ENCODE peak calls at places on chromosome 2, in four cellular contexts. One of them, this sample, is unnamed. For H3K36me3, the result is how much of the 10 kb centered on the place peaks cover.

GRCh38 chr2:157438907-157439791 is 4.7 kb downstream of the CYTIP start:
- DNase-seq in K562: no peak
- DNase-seq in astrocyte: peak
- DNase-seq in neural progenitor cell: no peak
- DNase-seq in this sample: peak

GRCh38 chr2:109164739-109165221 is 35.8 kb downstream of the SH3RF3 start:
- DNase-seq in K562: no peak
- DNase-seq in astrocyte: peak
- DNase-seq in neural progenitor cell: no peak
- DNase-seq in this sample: no peak

GRCh38 chr2:121764681-121765228 is 9.3 kb downstream of the TSN start:
- DNase-seq in K562: no peak
- DNase-seq in astrocyte: no peak
- DNase-seq in neural progenitor cell: no peak
- DNase-seq in this sample: no peak

GRCh38 chr2:159035790-159036411 is 67.5 kb downstream of the TANC1 start:
- DNase-seq in K562: peak
- DNase-seq in astrocyte: peak
- DNase-seq in neural progenitor cell: peak
- DNase-seq in this sample: no peak

GRCh38 chr2:15808980-15809379 is 131.4 kb upstream of the MYCN start:
- DNase-seq in astrocyte: no peak
- DNase-seq in K562: no peak
- DNase-seq in neural progenitor cell: peak
- DNase-seq in this sample: no peak

GRCh38 chr2:104429978-104430740 is 423.8 kb upstream of the POU3F3 start:
- DNase-seq in K562: no peak
- DNase-seq in neural progenitor cell: peak
- DNase-seq in astrocyte: peak
- DNase-seq in this sample: no peak

GRCh38 chr2:236221798-236222197 is 42.4 kb downstream of the ASB18 start:
- DNase-seq in astrocyte: no peak
- DNase-seq in K562: no peak
- DNase-seq in neural progenitor cell: no peak
- DNase-seq in this sample: no peak

GRCh38 chr2:222358876-222359275 is 60.1 kb upstream of the PAX3 start:
- DNase-seq in astrocyte: peak
- DNase-seq in K562: no peak
- DNase-seq in neural progenitor cell: no peak
- DNase-seq in this sample: no peak

GRCh38 chr2:191302459-191303155 is 57.4 kb downstream of the MYO1B start:
- DNase-seq in neural progenitor cell: peak
- DNase-seq in K562: peak
- DNase-seq in astrocyte: no peak
- DNase-seq in this sample: no peak

GRCh38 chr2:173502296-173502695 is 147.6 kb downstream of the CDCA7 start:
- DNase-seq in astrocyte: no peak
- DNase-seq in K562: no peak
- DNase-seq in neural progenitor cell: no peak
- DNase-seq in this sample: no peak

GRCh38 chr2:104804148-104804890 is 49.6 kb upstream of the POU3F3 start:
- DNase-seq in K562: peak
- DNase-seq in neural progenitor cell: peak
- DNase-seq in astrocyte: peak
- DNase-seq in this sample: no peak

GRCh38 chr2:106099691-106100090 is 94.4 kb downstream of the UXS1 start:
- DNase-seq in K562: no peak
- DNase-seq in neural progenitor cell: no peak
- DNase-seq in astrocyte: no peak
- DNase-seq in this sample: no peak

GRCh38 chr2:79903601-79904000 is 390.8 kb downstream of the CTNNA2 start:
- DNase-seq in neural progenitor cell: no peak
- DNase-seq in K562: no peak
- DNase-seq in astrocyte: no peak
- DNase-seq in this sample: no peak

GRCh38 chr2:181685150-181685688 is 4.9 kb upstream of the NEUROD1 start:
- DNase-seq in neural progenitor cell: peak
- DNase-seq in astrocyte: no peak
- DNase-seq in K562: no peak
- DNase-seq in this sample: no peak
- TF ChIP-seq EZH2 in neural progenitor cell: peak
- TF ChIP-seq EZH2 in astrocyte: no peak
- TF ChIP-seq EZH2 in K562: no peak
- TF ChIP-seq EZH2 in this sample: no peak

GRCh38 chr2:67013821-67014220 is 383.3 kb upstream of the ETAA1 start:
- DNase-seq in neural progenitor cell: no peak
- DNase-seq in astrocyte: no peak
- DNase-seq in K562: no peak
- DNase-seq in this sample: no peak

GRCh38 chr2:67012165-67012564 is 385.0 kb upstream of the ETAA1 start:
- DNase-seq in K562: no peak
- DNase-seq in astrocyte: no peak
- DNase-seq in neural progenitor cell: no peak
- DNase-seq in this sample: no peak

GRCh38 chr2:67018318-67018717 is 378.8 kb upstream of the ETAA1 start:
- DNase-seq in neural progenitor cell: no peak
- DNase-seq in K562: no peak
- DNase-seq in astrocyte: no peak
- DNase-seq in this sample: no peak

DNA sequence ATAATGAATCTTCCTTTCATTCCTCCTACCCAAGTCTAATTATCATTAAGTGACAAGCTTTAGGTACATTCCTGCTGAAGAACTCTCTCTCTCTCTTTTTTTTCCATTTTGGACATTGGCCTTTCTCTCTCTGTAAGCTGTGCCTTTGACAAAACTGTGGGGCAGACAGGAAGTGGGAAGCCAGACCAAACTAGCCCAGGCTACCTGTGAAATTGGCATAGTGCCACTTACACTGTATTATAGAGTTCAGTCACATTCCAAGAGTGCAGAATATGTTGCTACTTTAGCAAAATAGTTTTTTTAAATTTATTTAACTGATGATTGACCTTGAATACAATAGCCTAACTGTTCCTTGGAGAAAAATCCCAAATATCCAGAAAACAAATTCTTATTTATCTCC is 381.5 kb upstream of the ETAA1 start:
- DNase-seq in astrocyte: no peak
- DNase-seq in neural progenitor cell: no peak
- DNase-seq in K562: no peak
- DNase-seq in this sample: no peak
- H3K36me3 ChIP-seq in astrocyte: under half
- H3K36me3 ChIP-seq in neural progenitor cell: under half
- H3K36me3 ChIP-seq in K562: under half
- H3K36me3 ChIP-seq in this sample: under half

DNA sequence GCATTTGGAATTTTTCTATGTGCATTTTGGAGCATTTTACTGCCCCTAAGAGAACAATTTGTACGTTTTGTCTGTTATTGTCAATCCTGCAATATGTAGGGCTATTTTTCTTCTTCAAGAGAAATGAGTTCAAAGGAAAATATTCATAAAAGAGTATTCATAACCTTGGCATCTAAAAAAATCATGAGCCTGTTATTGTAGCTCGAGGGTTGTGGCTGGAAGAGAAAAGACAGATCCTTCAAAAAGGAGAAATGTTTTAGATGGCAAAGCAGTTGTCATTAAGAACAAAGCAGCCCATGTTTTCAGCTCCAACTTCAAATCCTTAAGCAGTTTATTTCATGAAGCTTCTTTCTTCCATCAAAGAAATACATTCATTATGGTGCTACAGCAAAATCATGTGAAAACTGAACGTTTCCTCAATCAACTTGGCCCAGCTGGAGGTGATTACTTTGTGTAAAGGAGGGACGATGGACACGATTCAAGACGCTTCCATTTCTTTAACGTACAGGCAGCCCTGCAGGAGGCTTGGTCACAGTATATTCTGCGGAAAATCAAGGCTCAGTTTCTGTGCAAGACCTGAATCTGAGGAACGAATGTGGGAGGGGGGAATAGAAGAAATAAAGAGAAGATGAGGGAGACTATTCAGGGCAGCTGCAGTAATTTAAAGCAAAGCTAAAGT is 31.4 kb downstream of the QPCT start:
- DNase-seq in neural progenitor cell: no peak
- DNase-seq in K562: no peak
- DNase-seq in astrocyte: no peak
- DNase-seq in this sample: no peak
- H3K4me3 ChIP-seq in neural progenitor cell: no peak
- H3K4me3 ChIP-seq in K562: no peak
- H3K4me3 ChIP-seq in astrocyte: no peak
- H3K4me3 ChIP-seq in this sample: no peak

GRCh38 chr2:120736955-120737801 is 1.5 kb downstream of the GLI2 start:
- DNase-seq in neural progenitor cell: peak
- DNase-seq in astrocyte: peak
- DNase-seq in K562: no peak
- DNase-seq in this sample: no peak

GRCh38 chr2:120735750-120736170 is at the start of gene GLI2:
- DNase-seq in neural progenitor cell: peak
- DNase-seq in K562: peak
- DNase-seq in astrocyte: peak
- DNase-seq in this sample: no peak

GRCh38 chr2:120736202-120736954 is 710 bp downstream of the GLI2 start:
- DNase-seq in astrocyte: no peak
- DNase-seq in K562: no peak
- DNase-seq in neural progenitor cell: peak
- DNase-seq in this sample: no peak

GRCh38 chr2:120738786-120739771 is 3.4 kb downstream of the GLI2 start:
- DNase-seq in neural progenitor cell: peak
- DNase-seq in astrocyte: no peak
- DNase-seq in K562: no peak
- DNase-seq in this sample: no peak

GRCh38 chr2:120737802-120738516 is 2.3 kb downstream of the GLI2 start:
- DNase-seq in astrocyte: no peak
- DNase-seq in neural progenitor cell: peak
- DNase-seq in K562: no peak
- DNase-seq in this sample: no peak
- TF ChIP-seq EZH2 in astrocyte: no peak
- TF ChIP-seq EZH2 in neural progenitor cell: no peak
- TF ChIP-seq EZH2 in K562: no peak
- TF ChIP-seq EZH2 in this sample: no peak

DNA sequence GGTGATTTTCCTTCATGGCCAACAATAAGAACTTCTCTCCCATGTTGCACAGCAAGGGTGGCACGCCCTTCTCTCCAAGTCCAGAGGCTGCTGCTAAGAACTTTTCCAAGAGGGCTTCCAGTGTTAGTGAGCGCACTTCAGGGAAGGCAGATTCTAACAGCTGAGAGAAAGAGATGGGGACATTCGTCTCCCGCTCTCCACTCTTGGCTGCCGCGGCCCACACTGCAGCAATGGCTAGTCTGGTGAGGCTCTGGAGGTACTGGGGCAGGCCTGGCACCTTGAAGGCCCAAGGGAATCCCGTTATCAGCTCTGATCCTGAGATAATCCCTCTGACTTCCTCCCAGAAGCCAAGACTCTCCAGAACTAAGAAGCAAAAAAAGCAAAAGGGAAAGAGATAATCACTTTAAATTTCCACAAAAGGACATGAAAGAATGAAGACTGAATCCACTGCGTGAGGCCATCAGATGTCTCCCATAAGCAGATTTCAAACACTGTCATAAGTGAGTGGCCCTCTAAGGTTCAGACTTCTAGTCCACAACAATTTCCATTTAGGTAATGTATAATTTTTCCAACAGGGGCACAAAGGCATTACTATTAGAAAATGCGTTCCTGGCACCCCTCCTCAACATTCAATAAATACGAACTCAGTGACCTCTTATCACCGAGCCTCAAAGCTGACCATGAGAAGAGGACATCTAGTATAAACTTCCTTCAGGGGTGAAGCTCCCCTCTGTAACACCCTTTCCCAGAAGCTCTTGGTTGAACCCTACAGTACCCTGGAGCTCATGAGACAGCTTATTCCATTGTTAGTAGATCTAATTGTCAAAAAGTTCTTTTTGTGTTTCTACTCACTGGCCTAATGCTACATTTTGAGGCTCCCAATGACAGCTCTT is 66.7 kb upstream of the ZFP36L2 start:
- DNase-seq in astrocyte: no peak
- DNase-seq in neural progenitor cell: no peak
- DNase-seq in K562: no peak
- DNase-seq in this sample: no peak
- H3K36me3 ChIP-seq in astrocyte: under half
- H3K36me3 ChIP-seq in neural progenitor cell: under half
- H3K36me3 ChIP-seq in K562: under half
- H3K36me3 ChIP-seq in this sample: under half

GRCh38 chr2:223600056-223600455 is 2.1 kb downstream of the SCG2 start:
- DNase-seq in astrocyte: no peak
- DNase-seq in K562: no peak
- DNase-seq in neural progenitor cell: no peak
- DNase-seq in this sample: no peak

GRCh38 chr2:223602972-223603371 is 811 bp upstream of the SCG2 start:
- DNase-seq in K562: no peak
- DNase-seq in neural progenitor cell: no peak
- DNase-seq in astrocyte: peak
- DNase-seq in this sample: no peak

GRCh38 chr2:223604231-223604630 is 2.1 kb upstream of the SCG2 start:
- DNase-seq in K562: no peak
- DNase-seq in astrocyte: peak
- DNase-seq in neural progenitor cell: no peak
- DNase-seq in this sample: no peak

GRCh38 chr2:223599646-223600009 is 2.5 kb downstream of the SCG2 start:
- DNase-seq in K562: no peak
- DNase-seq in neural progenitor cell: no peak
- DNase-seq in astrocyte: peak
- DNase-seq in this sample: no peak

GRCh38 chr2:223601932-223602676 is at the start of gene SCG2:
- DNase-seq in K562: peak
- DNase-seq in astrocyte: peak
- DNase-seq in neural progenitor cell: peak
- DNase-seq in this sample: no peak
- H3K4me3 ChIP-seq in K562: no peak
- H3K4me3 ChIP-seq in astrocyte: no peak
- H3K4me3 ChIP-seq in neural progenitor cell: no peak
- H3K4me3 ChIP-seq in this sample: peak

This sample was measured in SK-N-MC.